ENCODE peak calls at places on chromosome 16, in ten cellular contexts. Q is GM23248; M is H1; F is colonic mucosa; A is stomach; V is body of pancreas; P is psoas muscle; E is effector memory CD4-positive, alpha-beta T cell; B is SJSA1; U is MM.1S. N is an unnamed sample. For H3K4me1, the result is how much of the 10 kb centered on the place peaks cover.

GRCh38 chr16:629289-630023 is 1.3 kb upstream of the WFIKKN1 start:
- DNase-seq in P (peak), A (no peak), U (no peak), V (peak), F (peak), M (no peak), Q (no peak), E (no peak), B (no peak), N (no peak)

GRCh38 chr16:89858973-89859808 is 14.2 kb upstream of the TCF25 start:
- DNase-seq in U (no peak), Q (no peak), M (no peak), E (no peak), P (no peak), B (no peak), V (no peak), A (no peak), F (no peak), N (no peak)

GRCh38 chr16:56513972-56514371 is 5.9 kb downstream of the BBS2 start:
- DNase-seq in E (peak), U (peak), M (no peak), V (peak), A (peak), P (no peak), Q (peak), B (peak), F (peak), N (no peak)

GRCh38 chr16:71358464-71359031 is at the start of gene CALB2:
- DNase-seq in A (peak), E (peak), B (peak), P (peak), F (peak), U (peak), Q (peak), M (peak), V (peak), N (no peak)

GRCh38 chr16:14339694-14340093 is 268.6 kb downstream of the MRTFB start:
- DNase-seq in V (no peak), F (no peak), U (no peak), E (no peak), Q (no peak), A (no peak), M (no peak), P (no peak), B (no peak), N (no peak)

GRCh38 chr16:59905628-59906027 is 1171.5 kb upstream of the GOT2 start:
- DNase-seq in A (no peak), Q (peak), V (no peak), B (peak), E (no peak), F (no peak), U (no peak), M (no peak), P (no peak), N (no peak)

GRCh38 chr16:30369091-30369937 is 980 bp downstream of the TBC1D10B start:
- DNase-seq in P (peak), B (peak), M (no peak), V (no peak), U (peak), Q (peak), F (peak), E (no peak), A (no peak), N (no peak)

GRCh38 chr16:53565300-53565699 is 62.3 kb upstream of the AKTIP start:
- DNase-seq in U (no peak), F (no peak), Q (no peak), M (no peak), A (no peak), B (no peak), P (no peak), V (no peak), E (no peak), N (no peak)

GRCh38 chr16:88468289-88469129 is 15.4 kb downstream of the ZFPM1 start:
- DNase-seq in Q (peak), P (no peak), A (peak), M (peak), U (no peak), F (no peak), V (no peak), E (no peak), B (no peak), N (peak)

GRCh38 chr16:4271176-4272113 is 1.4 kb downstream of the TFAP4 start:
- DNase-seq in B (peak), A (peak), E (peak), U (peak), Q (peak), M (no peak), P (peak), V (peak), F (peak), N (no peak)
- H3K4me1 ChIP-seq in B (under half), A (under half), E (under half), U (under half), Q (under half), M (under half), P (under half), V (under half), F (under half), N (under half)

DNA sequence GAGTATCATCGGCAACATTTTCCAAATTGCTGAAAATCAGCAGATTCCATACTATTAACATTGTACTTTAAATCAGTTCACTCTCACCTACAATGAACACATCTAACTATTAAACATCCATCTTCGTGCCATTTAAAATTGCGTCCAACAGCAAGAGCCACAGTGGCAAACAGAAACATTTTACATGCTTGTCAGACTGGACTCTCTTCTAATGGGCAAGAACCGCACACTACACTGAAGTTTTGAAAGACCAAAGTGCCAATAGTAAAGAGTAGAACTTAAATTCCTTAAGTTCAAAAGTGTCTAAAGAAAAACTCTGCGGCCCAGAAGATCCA is 652 bp downstream of the RPS15A start:
- DNase-seq in M (no peak), B (no peak), E (no peak), Q (no peak), U (no peak), V (no peak), F (no peak), A (no peak), P (no peak), N (no peak)
- H3K4me1 ChIP-seq in M (under half), B (under half), E (under half), Q (under half), U (under half), V (under half), F (under half), A (half or more), P (under half), N (under half)

GRCh38 chr16:2487903-2488531 is 13.1 kb downstream of the TBC1D24 start:
- DNase-seq in M (no peak), V (no peak), B (no peak), U (no peak), E (no peak), Q (no peak), F (no peak), A (no peak), P (no peak), N (no peak)
- H3K4me1 ChIP-seq in M (under half), V (half or more), B (under half), U (under half), E (under half), Q (under half), F (under half), A (under half), P (under half), N (under half)

GRCh38 chr16:81478876-81479496 is 34.4 kb downstream of the CMIP start:
- DNase-seq in V (peak), M (no peak), B (no peak), U (no peak), P (peak), F (peak), Q (no peak), A (peak), E (no peak), N (no peak)

GRCh38 chr16:81476732-81477131 is 32.1 kb downstream of the CMIP start:
- DNase-seq in A (no peak), P (no peak), U (no peak), E (no peak), B (no peak), Q (no peak), M (no peak), V (no peak), F (no peak), N (no peak)

GRCh38 chr16:81473969-81474959 is 29.7 kb downstream of the CMIP start:
- DNase-seq in E (no peak), M (no peak), P (no peak), F (no peak), V (no peak), Q (no peak), B (no peak), U (no peak), A (no peak), N (no peak)

GRCh38 chr16:81480856-81481821 is 36.5 kb downstream of the CMIP start:
- DNase-seq in M (no peak), B (peak), A (peak), V (no peak), E (no peak), F (peak), U (no peak), P (peak), Q (peak), N (no peak)

GRCh38 chr16:81478294-81478693 is 33.7 kb downstream of the CMIP start:
- DNase-seq in U (no peak), Q (no peak), A (no peak), E (no peak), M (no peak), V (no peak), P (peak), F (no peak), B (no peak), N (no peak)
- H3K4me1 ChIP-seq in U (under half), Q (under half), A (half or more), E (under half), M (under half), V (under half), P (under half), F (under half), B (under half), N (under half)

GRCh38 chr16:85195271-85195647 is 83.0 kb upstream of the CIBAR2 start:
- DNase-seq in F (no peak), B (no peak), U (no peak), M (no peak), A (no peak), E (no peak), Q (no peak), P (no peak), V (no peak), N (no peak)
- H3K4me1 ChIP-seq in F (under half), B (under half), U (under half), M (under half), A (half or more), E (under half), Q (under half), P (half or more), V (under half), N (under half)

DNA sequence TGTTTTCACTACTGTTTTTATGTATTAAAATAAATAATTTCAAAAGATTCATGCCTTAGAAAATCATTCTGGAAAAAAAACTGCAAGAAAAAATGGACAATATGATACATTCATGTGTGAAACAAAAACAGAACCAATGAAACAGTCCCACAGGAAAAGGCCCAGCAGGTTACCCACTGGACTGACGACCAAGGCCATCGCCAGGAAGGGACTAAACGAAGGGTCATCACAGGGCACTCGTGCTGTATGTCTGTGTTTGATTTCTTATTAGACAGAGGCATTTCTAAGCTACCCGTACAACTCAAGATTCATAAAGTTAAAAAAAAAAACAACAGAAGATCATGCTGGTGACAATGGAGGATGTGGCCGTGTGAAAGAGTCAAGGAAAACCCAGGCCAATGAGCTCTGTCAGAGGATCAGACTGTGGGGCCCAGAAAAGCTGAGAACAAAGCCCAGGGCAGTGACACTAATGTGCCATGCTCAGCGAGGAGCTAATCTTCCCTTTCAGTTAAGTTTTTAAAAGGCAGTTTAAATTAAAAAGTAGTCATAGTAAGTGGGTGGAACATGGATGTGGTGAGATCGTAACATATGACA is 31.8 kb downstream of the NSMCE1 start:
- DNase-seq in Q (no peak), F (no peak), M (no peak), V (no peak), E (no peak), B (no peak), P (no peak), A (no peak), U (no peak), N (no peak)
- H3K4me1 ChIP-seq in Q (under half), F (under half), M (under half), V (under half), E (half or more), B (under half), P (under half), A (half or more), U (under half), N (under half)

GRCh38 chr16:23140082-23140481 is 9.2 kb downstream of the USP31 start:
- DNase-seq in U (no peak), E (no peak), A (no peak), B (no peak), Q (no peak), P (no peak), M (no peak), V (no peak), F (no peak), N (no peak)

GRCh38 chr16:23141500-23141899 is 7.8 kb downstream of the USP31 start:
- DNase-seq in A (no peak), U (no peak), F (no peak), B (no peak), Q (no peak), V (no peak), P (no peak), M (no peak), E (no peak), N (no peak)

GRCh38 chr16:23143391-23143790 is 5.9 kb downstream of the USP31 start:
- DNase-seq in U (no peak), E (no peak), P (no peak), F (no peak), A (no peak), B (no peak), V (no peak), M (no peak), Q (no peak), N (no peak)

GRCh38 chr16:23141033-23141432 is 8.2 kb downstream of the USP31 start:
- DNase-seq in Q (no peak), M (no peak), V (no peak), P (no peak), A (no peak), B (no peak), U (no peak), F (no peak), E (no peak), N (no peak)

GRCh38 chr16:23141959-23142740 is 7.1 kb downstream of the USP31 start:
- DNase-seq in U (no peak), P (no peak), A (no peak), F (no peak), E (no peak), B (no peak), M (no peak), Q (no peak), V (no peak), N (no peak)
- H3K4me1 ChIP-seq in U (under half), P (under half), A (half or more), F (under half), E (under half), B (under half), M (under half), Q (under half), V (under half), N (under half)

GRCh38 chr16:28166394-28167208 is 45.2 kb downstream of the XPO6 start:
- DNase-seq in Q (peak), V (no peak), E (no peak), M (no peak), P (no peak), U (no peak), A (no peak), F (no peak), B (no peak), N (no peak)

GRCh38 chr16:28167221-28167620 is 44.5 kb downstream of the XPO6 start:
- DNase-seq in F (no peak), B (no peak), M (no peak), U (no peak), Q (no peak), V (no peak), P (no peak), E (no peak), A (no peak), N (no peak)

GRCh38 chr16:28168991-28169554 is 42.7 kb downstream of the XPO6 start:
- DNase-seq in U (no peak), M (no peak), P (no peak), E (peak), B (no peak), Q (no peak), A (no peak), F (no peak), V (no peak), N (no peak)

GRCh38 chr16:28165549-28166046 is 46.2 kb downstream of the XPO6 start:
- DNase-seq in A (no peak), V (no peak), M (no peak), U (no peak), P (no peak), B (no peak), F (no peak), E (no peak), Q (no peak), N (no peak)

DNA sequence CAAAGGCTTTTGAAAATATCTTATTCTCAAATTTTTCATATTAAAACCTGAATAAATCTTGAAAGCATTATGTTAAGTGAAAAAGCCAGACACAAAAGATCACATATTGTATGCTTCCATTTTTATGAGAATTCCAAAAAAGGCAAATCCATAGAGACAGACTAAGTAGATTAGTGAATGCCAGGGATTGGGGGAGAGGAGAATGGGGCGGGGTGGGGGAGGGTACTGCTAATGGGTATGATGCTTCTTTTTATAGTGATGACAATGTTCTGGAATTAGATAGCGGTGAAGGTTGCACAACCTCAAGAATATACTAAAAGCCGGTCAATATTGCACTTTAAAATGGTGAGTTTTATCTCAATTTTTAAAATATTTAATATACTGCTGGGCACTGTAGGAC is 44.0 kb downstream of the XPO6 start:
- DNase-seq in Q (no peak), B (no peak), V (no peak), A (no peak), F (no peak), E (no peak), P (no peak), M (no peak), U (no peak), N (no peak)
- H3K4me1 ChIP-seq in Q (under half), B (under half), V (under half), A (under half), F (under half), E (under half), P (under half), M (under half), U (under half), N (under half)